ENCODE peak calls at places on chromosomes 13 and 19, in four cellular contexts. Q is SK-N-SH, M is mesendoderm, F is trophoblast cell. S is an unnamed sample. For H3K36me3, the result is how much of the 10 kb centered on the place peaks cover.

GRCh38 chr19:35348909-35349611 is 1.4 kb downstream of the FFAR1 start:
- DNase-seq in Q (no peak), M (no peak), F (no peak), S (peak)

GRCh38 chr13:96963786-96964475 is 30.3 kb downstream of the OXGR1 start:
- DNase-seq in Q (no peak), M (no peak), F (no peak), S (no peak)

GRCh38 chr19:58569943-58570670 is 3.0 kb downstream of the MZF1 start:
- DNase-seq in Q (no peak), M (no peak), F (no peak), S (peak)

GRCh38 chr13:80664930-80665329 is 324.0 kb upstream of the SPRY2 start:
- DNase-seq in Q (no peak), M (peak), F (no peak), S (no peak)

GRCh38 chr19:44904426-44904994 is 1.1 kb upstream of the APOE start:
- DNase-seq in Q (peak), M (peak), F (no peak), S (no peak)

GRCh38 chr19:3292958-3293529 is 68.6 kb downstream of the CELF5 start:
- DNase-seq in Q (peak), M (no peak), F (no peak), S (no peak)

GRCh38 chr19:11321206-11322126 is 18.0 kb downstream of the RAB3D start:
- DNase-seq in Q (no peak), M (peak), F (peak), S (no peak)

GRCh38 chr19:45179063-45179847 is 671 bp downstream of the BLOC1S3 start:
- DNase-seq in Q (peak), M (no peak), F (peak), S (no peak)

GRCh38 chr19:47111081-47111589 is 2.4 kb downstream of the ZC3H4 start:
- DNase-seq in Q (peak), M (no peak), F (no peak), S (no peak)

GRCh38 chr19:32464279-32464678 is 58.7 kb downstream of the DPY19L3 start:
- DNase-seq in Q (peak), M (no peak), F (no peak), S (no peak)

GRCh38 chr13:114261328-114261965 is 20.0 kb upstream of the UPF3A start:
- DNase-seq in Q (no peak), M (peak), F (no peak), S (no peak)

GRCh38 chr19:40803857-40804782 is 5.1 kb downstream of the EGLN2 start:
- DNase-seq in Q (no peak), M (peak), F (no peak), S (peak)

GRCh38 chr19:40804783-40805242 is 5.8 kb downstream of the EGLN2 start:
- DNase-seq in Q (no peak), M (no peak), F (no peak), S (peak)

GRCh38 chr19:40801449-40802299 is 2.7 kb downstream of the EGLN2 start:
- DNase-seq in Q (no peak), M (no peak), F (no peak), S (no peak)

GRCh38 chr19:40802300-40803169 is 3.5 kb downstream of the EGLN2 start:
- DNase-seq in Q (peak), M (no peak), F (no peak), S (no peak)

GRCh38 chr19:40803170-40803856 is 4.3 kb downstream of the EGLN2 start:
- DNase-seq in Q (no peak), M (no peak), F (no peak), S (no peak)
- H3K9ac ChIP-seq in Q (no peak), M (peak), F (no peak), S (no peak)

GRCh38 chr19:16447015-16447384 is 24.8 kb downstream of the EPS15L1 start:
- DNase-seq in Q (no peak), M (no peak), F (peak), S (peak)
- H3K4me3 ChIP-seq in Q (no peak), M (no peak), F (no peak), S (peak)

GRCh38 chr13:36310417-36311108 is 12.9 kb upstream of the CCDC169 start:
- DNase-seq in Q (no peak), M (no peak), F (no peak), S (no peak)
- H3K36me3 ChIP-seq in Q (under half), M (under half), F (under half), S (under half)

GRCh38 chr19:17829855-17830566 is 8.7 kb upstream of the INSL3 start:
- DNase-seq in Q (peak), M (peak), F (peak), S (peak)

GRCh38 chr19:17834350-17835181 is 13.2 kb downstream of the JAK3 start:
- DNase-seq in Q (no peak), M (peak), F (no peak), S (no peak)

GRCh38 chr19:17831419-17831888 is 10.1 kb upstream of the INSL3 start:
- DNase-seq in Q (no peak), M (no peak), F (no peak), S (peak)

GRCh38 chr19:17832443-17833208 is 11.3 kb upstream of the INSL3 start:
- DNase-seq in Q (no peak), M (no peak), F (no peak), S (no peak)

GRCh38 chr19:17830567-17831418 is 9.5 kb upstream of the INSL3 start:
- DNase-seq in Q (peak), M (peak), F (peak), S (peak)
- H3K9ac ChIP-seq in Q (peak), M (peak), F (no peak), S (no peak)

GRCh38 chr13:112893570-112894422 is 75.2 kb upstream of the MCF2L start:
- DNase-seq in Q (peak), M (peak), F (no peak), S (peak)
- H3K4me3 ChIP-seq in Q (no peak), M (no peak), F (no peak), S (peak)

GRCh38 chr19:54207908-54208783 is 7.5 kb downstream of the RPS9 start:
- DNase-seq in Q (no peak), M (peak), F (peak), S (peak)
- H3K36me3 ChIP-seq in Q (half or more), M (under half), F (half or more), S (under half)

S was measured in kidney.